ENCODE peak calls at places on chromosomes 13 and 19, in four cellular contexts. S, V, P and Y are unnamed samples.
A peak's percentile ranks its signal among the peaks of the same experiment; 100 is the strongest.

GRCh38 chr19:2427323-2428026 is at the start of gene TIMM13:
- DNase-seq in V (peak; percentile 97), S (peak; percentile 84), P (peak; percentile 97), Y (peak; percentile 98)

GRCh38 chr13:57724486-57725272 is 93.1 kb downstream of the PCDH17 start:
- DNase-seq in S (no peak), P (no peak), V (no peak), Y (no peak)

GRCh38 chr13:98910501-98910951 is 67.3 kb downstream of the DOCK9 start:
- DNase-seq in S (no peak), P (no peak), V (no peak), Y (no peak)

GRCh38 chr19:47399198-47399597 is 20.1 kb downstream of the MEIS3 start:
- DNase-seq in V (no peak), S (no peak), P (no peak), Y (no peak)

GRCh38 chr13:34155931-34156607 is 338.1 kb downstream of the RFC3 start:
- DNase-seq in V (no peak), S (no peak), P (no peak), Y (no peak)

GRCh38 chr19:16896913-16897571 is 8.2 kb downstream of the F2RL3 start:
- DNase-seq in P (peak; percentile 93), S (peak; percentile 60), V (peak; percentile 100), Y (peak; percentile 94)

GRCh38 chr13:34587586-34587985 is 354.5 kb upstream of the NBEA start:
- DNase-seq in V (no peak), S (no peak), P (no peak), Y (no peak)

GRCh38 chr13:111313911-111314425 is 6.5 kb upstream of the TEX29 start:
- DNase-seq in P (no peak), S (no peak), V (no peak), Y (no peak)

GRCh38 chr13:29737061-29737460 is 113.4 kb downstream of the UBL3 start:
- DNase-seq in V (no peak), S (no peak), P (no peak), Y (no peak)

GRCh38 chr13:47705185-47705584 is 295.9 kb downstream of the SUCLA2 start:
- DNase-seq in P (no peak), S (no peak), V (no peak), Y (no peak)

GRCh38 chr13:33519561-33520479 is 234.3 kb upstream of the STARD13 start:
- DNase-seq in V (no peak), P (no peak), S (no peak), Y (no peak)

GRCh38 chr13:63625869-63626268 is 2210.2 kb upstream of the PCDH20 start:
- DNase-seq in V (no peak), S (no peak), P (no peak), Y (no peak)

GRCh38 chr13:73366241-73366640 is 307.4 kb downstream of the KLF5 start:
- DNase-seq in S (no peak), V (no peak), P (no peak), Y (no peak)

GRCh38 chr13:35850569-35850968 is 280.6 kb downstream of the DCLK1 start:
- DNase-seq in S (no peak), V (no peak), P (no peak), Y (no peak)

GRCh38 chr19:56272448-56272847 is at the start of gene EDDM13:
- DNase-seq in S (no peak), P (no peak), V (peak; percentile 12), Y (no peak)

GRCh38 chr13:93603043-93603442 is 376.4 kb downstream of the GPC6 start:
- DNase-seq in P (no peak), S (no peak), V (no peak), Y (no peak)

GRCh38 chr13:39765801-39766463 is 110.5 kb downstream of the COG6 start:
- DNase-seq in S (no peak), V (peak; percentile 42), P (no peak), Y (no peak)

GRCh38 chr13:43664700-43665191 is 122.0 kb downstream of the ENOX1 start:
- DNase-seq in V (no peak), S (no peak), P (no peak), Y (no peak)

GRCh38 chr13:35714588-35714987 is 238.1 kb upstream of the MAB21L1 start:
- DNase-seq in P (no peak), S (no peak), V (peak; percentile 83), Y (no peak)

GRCh38 chr13:111559612-111560423 is 239.4 kb downstream of the TEX29 start:
- DNase-seq in S (no peak), P (no peak), V (no peak), Y (no peak)

GRCh38 chr13:46543307-46543706 is 9.7 kb upstream of the LRCH1 start:
- DNase-seq in S (no peak), V (no peak), P (no peak), Y (no peak)

GRCh38 chr13:43134896-43135295 is 111.5 kb downstream of the DNAJC15 start:
- DNase-seq in S (no peak), V (no peak), P (no peak), Y (no peak)

GRCh38 chr13:85565652-85566051 is 233.6 kb downstream of the SLITRK6 start:
- DNase-seq in V (no peak), S (no peak), P (no peak), Y (no peak)

GRCh38 chr19:14482112-14482941 is 7.2 kb upstream of the PTGER1 start:
- DNase-seq in P (no peak), V (no peak), S (no peak), Y (no peak)

GRCh38 chr13:42086582-42086981 is 38.1 kb downstream of the DGKH start:
- DNase-seq in S (peak; percentile 66), P (no peak), V (no peak), Y (no peak)

GRCh38 chr13:105979586-105979985 is 555.9 kb downstream of the EFNB2 start:
- DNase-seq in P (no peak), V (no peak), S (no peak), Y (no peak)

GRCh38 chr13:92843549-92843948 is 383.1 kb upstream of the GPC6 start:
- DNase-seq in S (no peak), V (no peak), P (no peak), Y (no peak)

GRCh38 chr13:102376314-102376713 is 25.5 kb downstream of the FGF14 start:
- DNase-seq in V (no peak), S (no peak), P (no peak), Y (no peak)

GRCh38 chr13:41074523-41074922 is 13.2 kb downstream of the WBP4 start:
- DNase-seq in P (no peak), V (no peak), S (no peak), Y (no peak)

GRCh38 chr19:41324921-41325639 is 15.1 kb downstream of the CCDC97 start:
- DNase-seq in P (no peak), S (no peak), V (peak; percentile 81), Y (no peak)

GRCh38 chr13:52617070-52618060 is 24.9 kb upstream of the HNRNPA1L2 start:
- DNase-seq in P (peak; percentile 68), V (peak; percentile 88), S (peak; percentile 56), Y (peak; percentile 65)

GRCh38 chr13:52615134-52615801 is 27.0 kb upstream of the HNRNPA1L2 start:
- DNase-seq in P (no peak), V (no peak), S (no peak), Y (no peak)

DNA sequence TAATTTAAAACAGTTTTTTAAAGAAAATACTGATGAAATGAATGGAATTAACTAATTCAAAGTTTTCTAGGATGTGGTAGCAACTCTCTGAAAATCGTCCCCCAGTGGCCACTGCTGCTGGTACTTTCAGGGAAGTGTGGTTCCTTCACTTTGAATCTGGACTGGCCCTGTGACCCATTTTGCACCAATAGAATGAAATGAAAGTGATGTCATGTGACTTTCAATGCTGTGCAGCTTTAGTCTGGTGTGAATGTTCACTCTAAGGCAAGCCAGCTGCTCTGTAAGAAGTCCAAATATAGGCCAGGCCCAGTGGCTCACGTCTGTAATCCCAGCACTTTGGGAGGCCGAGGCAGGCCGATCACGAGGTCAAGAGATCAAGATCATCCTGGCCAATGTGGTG is 26.4 kb upstream of the HNRNPA1L2 start:
- DNase-seq in P (no peak), V (no peak), S (no peak), Y (no peak)
- TF ChIP-seq TAF1 in P (no peak), V (no peak), S (no peak), Y (no peak)

GRCh38 chr19:5293607-5294089 is 47.0 kb downstream of the PTPRS start:
- DNase-seq in S (no peak), P (no peak), V (peak; percentile 94), Y (no peak)

GRCh38 chr19:5291588-5292193 is 48.9 kb downstream of the PTPRS start:
- DNase-seq in V (peak; percentile 27), P (no peak), S (no peak), Y (no peak)

GRCh38 chr19:5290336-5291262 is 50.0 kb downstream of the PTPRS start:
- DNase-seq in P (no peak), V (peak; percentile 26), S (no peak), Y (no peak)

GRCh38 chr19:5292843-5293606 is 47.6 kb downstream of the PTPRS start:
- DNase-seq in P (peak; percentile 85), S (no peak), V (peak; percentile 99), Y (peak; percentile 86)

GRCh38 chr19:5292453-5292842 is 48.2 kb downstream of the PTPRS start:
- DNase-seq in V (peak; percentile 93), P (no peak), S (no peak), Y (no peak)
- TF ChIP-seq TAF1 in V (no peak), P (no peak), S (no peak), Y (no peak)

GRCh38 chr13:113732176-113732960 is 26.7 kb upstream of the TMEM255B start:
- DNase-seq in P (no peak), V (no peak), S (no peak), Y (no peak)
- TF ChIP-seq TAF1 in P (no peak), V (no peak), S (no peak), Y (no peak)

GRCh38 chr19:28309072-28309471 is 903.9 kb downstream of the UQCRFS1 start:
- DNase-seq in V (no peak), S (no peak), P (no peak), Y (no peak)

GRCh38 chr19:28307963-28308362 is 905.0 kb downstream of the UQCRFS1 start:
- DNase-seq in P (no peak), V (no peak), S (no peak), Y (no peak)

GRCh38 chr19:28305513-28305912 is 907.4 kb downstream of the UQCRFS1 start:
- DNase-seq in V (no peak), S (no peak), P (no peak), Y (no peak)

GRCh38 chr19:28303502-28303901 is 909.4 kb downstream of the UQCRFS1 start:
- DNase-seq in V (no peak), S (no peak), P (no peak), Y (no peak)

DNA sequence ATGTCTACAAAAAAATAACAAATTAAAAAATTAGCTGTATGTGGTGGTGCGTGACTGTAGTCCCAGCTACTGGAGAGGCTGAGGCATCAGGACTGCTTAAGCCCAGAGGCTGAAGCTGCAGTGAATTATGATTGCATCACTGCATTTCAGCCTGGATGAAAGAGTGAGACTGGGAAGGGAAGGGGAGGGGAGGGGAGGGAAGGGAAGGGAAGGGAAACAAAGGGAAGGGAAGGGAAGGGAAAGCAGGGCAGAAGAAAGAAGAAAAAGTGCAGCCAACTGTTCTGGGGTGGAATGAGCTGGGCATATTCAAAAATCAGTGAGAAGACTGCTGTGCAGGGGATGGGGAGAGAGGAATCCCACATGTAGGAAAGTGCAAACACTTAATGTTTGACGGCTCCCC is 905.5 kb downstream of the UQCRFS1 start:
- DNase-seq in P (no peak), S (no peak), V (no peak), Y (no peak)
- TF ChIP-seq TAF1 in P (no peak), S (no peak), V (no peak), Y (no peak)

DNA sequence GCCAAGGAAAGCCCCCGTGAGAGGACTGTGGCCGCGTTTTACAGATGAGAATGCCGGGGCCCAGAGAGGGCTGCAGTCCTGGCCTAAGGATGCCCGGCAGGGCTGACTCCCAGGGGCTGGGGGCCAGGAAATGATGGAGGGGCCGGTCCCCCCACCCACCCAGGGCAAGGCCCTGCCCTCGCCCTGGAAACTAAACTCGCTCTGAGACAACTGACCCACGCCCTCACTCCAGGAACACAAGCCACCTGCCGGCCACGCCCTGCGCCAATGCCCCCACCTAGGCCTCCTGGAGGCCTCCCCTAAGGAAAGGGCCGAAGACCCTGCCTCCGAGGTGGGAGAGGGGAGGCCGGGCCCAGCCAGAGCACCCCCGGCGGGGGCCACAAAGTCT is 7.2 kb downstream of the ZBTB7A start:
- DNase-seq in P (no peak), S (no peak), V (no peak), Y (no peak)
- TF ChIP-seq TAF1 in P (no peak), S (no peak), V (no peak), Y (no peak)